ENCODE peak calls at places on chromosomes 13 and 19, in four cellular contexts. O is lung, C is foreskin keratinocyte, R is pancreas. Q is an unnamed sample.

GRCh38 chr19:49879243-49879960 is 1.9 kb downstream of the TBC1D17 start:
- DNase-seq in O (no peak), C (no peak), R (peak; percentile 30), Q (no peak)

GRCh38 chr13:44259045-44260042 is 114.3 kb upstream of the SERP2 start:
- DNase-seq in O (peak; percentile 60), R (no peak), C (peak; percentile 25), Q (no peak)

GRCh38 chr19:18440421-18440877 is 2.5 kb upstream of the ISYNA1 start:
- DNase-seq in O (no peak), C (no peak), R (no peak), Q (no peak)

GRCh38 chr19:7879102-7879770 is 5.0 kb upstream of the PRR36 start:
- DNase-seq in R (peak; percentile 41), O (no peak), C (no peak), Q (no peak)

GRCh38 chr13:89066868-89067466 is 1395.8 kb downstream of the SLITRK5 start:
- DNase-seq in O (peak; percentile 31), C (peak; percentile 53), R (no peak), Q (no peak)

GRCh38 chr13:71618154-71618553 is 248.8 kb downstream of the DACH1 start:
- DNase-seq in O (no peak), R (no peak), C (no peak), Q (no peak)

GRCh38 chr19:51799311-51799997 is 4.5 kb downstream of the FPR3 start:
- DNase-seq in C (peak; percentile 63), O (peak; percentile 72), R (peak; percentile 34), Q (peak; percentile 96)

GRCh38 chr13:46495647-46496046 is 57.3 kb upstream of the LRCH1 start:
- DNase-seq in O (no peak), C (no peak), R (no peak), Q (no peak)

GRCh38 chr13:43036386-43037220 is 13.2 kb downstream of the DNAJC15 start:
- DNase-seq in C (no peak), O (no peak), R (peak; percentile 49), Q (no peak)

GRCh38 chr13:28239374-28239773 is 101.0 kb downstream of the PAN3 start:
- DNase-seq in R (no peak), O (no peak), C (no peak), Q (no peak)

DNA sequence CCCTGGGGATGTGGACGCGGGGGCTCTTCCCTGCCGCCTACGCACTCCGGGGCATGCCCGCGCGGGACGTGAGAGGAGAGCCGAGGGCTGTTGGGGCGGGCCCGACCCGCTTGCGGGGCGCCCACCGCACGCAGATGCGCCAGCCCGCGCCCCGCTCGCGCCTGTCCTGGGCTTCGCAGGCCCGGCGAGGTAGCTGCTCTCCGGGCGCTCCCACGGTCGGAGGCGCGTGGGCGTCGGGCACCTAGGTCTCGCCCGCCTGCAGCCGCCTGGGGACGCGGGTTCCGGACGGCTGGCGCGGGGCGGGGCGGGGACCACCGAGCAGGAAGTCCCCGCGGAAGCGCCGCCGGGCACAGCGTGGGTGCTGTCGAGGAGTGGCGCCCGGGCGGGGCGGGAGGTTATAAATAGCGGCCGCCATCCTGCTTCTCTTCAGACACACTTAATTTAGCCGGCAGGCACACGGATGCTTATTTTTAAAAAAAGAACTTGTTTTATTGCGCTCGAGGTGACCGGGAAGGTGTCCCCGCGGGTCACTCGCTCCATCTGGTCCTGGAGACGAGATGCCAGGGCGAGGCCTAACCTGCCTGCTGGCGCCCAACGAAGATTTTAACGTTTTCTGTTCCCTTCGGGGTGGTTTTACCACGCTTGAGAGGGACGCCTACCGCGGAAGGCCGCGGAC is 561 bp upstream of the GJA3 start:
- DNase-seq in R (no peak), C (no peak), O (no peak), Q (peak; percentile 42)
- H3K27ac ChIP-seq in R (no peak overlapping the region), C (no peak overlapping the region), O (peak overlapping the region; percentile 88), Q (peak overlapping the region; percentile 82)

GRCh38 chr13:109764474-109765292 is 21.7 kb downstream of the IRS2 start:
- DNase-seq in C (peak; percentile 84), O (no peak), R (no peak), Q (no peak)
- TF ChIP-seq CTCF in C (peak; percentile 54), O (no peak), R (no peak), Q (no peak)

DNA sequence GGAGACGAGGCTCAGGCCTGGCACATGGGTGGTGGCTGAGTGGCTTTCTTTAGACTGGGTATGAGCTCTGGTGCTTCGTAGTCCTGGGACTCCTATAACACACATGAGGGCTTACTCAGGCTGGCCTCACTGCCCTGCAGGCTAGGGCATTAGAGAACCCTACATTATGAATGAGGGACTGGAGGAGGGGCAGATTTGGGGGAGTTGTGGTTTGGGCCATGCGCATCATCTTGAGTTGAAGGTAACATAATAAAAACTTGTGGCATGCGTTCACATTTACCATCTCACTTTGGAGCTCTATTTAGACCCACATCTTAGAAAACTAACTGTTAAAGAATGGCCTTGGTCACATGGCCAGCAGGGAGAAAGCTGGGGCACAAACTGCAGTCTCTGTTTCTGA is 54.2 kb downstream of the STARD13 start:
- DNase-seq in C (no peak), R (no peak), O (no peak), Q (no peak)
- H3K27ac ChIP-seq in C (no peak overlapping the region), R (no peak overlapping the region), O (no peak overlapping the region), Q (peak overlapping the region; percentile 69)

GRCh38 chr13:95564091-95564490 is 11.6 kb downstream of the CLDN10 start:
- DNase-seq in R (no peak), O (no peak), C (no peak), Q (no peak)
- TF ChIP-seq CTCF in R (no peak), O (no peak), C (peak; percentile 49), Q (no peak)

DNA sequence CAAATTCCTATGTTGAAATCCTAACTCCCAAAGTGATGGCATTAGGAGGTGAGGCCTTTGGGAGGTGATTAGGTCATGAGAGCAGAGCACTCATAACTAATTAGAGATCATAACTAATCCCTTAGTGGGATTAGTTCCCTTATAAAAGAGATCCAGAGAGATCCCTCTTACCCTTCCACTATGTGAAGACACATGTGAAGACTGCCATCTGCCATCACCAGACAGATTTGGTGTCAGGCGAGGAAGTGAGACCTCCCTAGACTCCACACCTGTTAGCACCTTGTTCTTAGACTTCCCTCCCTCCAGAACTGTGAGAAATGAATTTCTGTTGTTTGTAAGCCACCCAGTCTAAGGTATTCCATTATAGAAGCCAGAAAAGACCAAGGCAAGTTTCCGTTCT is 112.2 kb downstream of the NDFIP2 start:
- DNase-seq in C (no peak), O (no peak), R (no peak), Q (no peak)
- H3K27ac ChIP-seq in C (peak overlapping the region; percentile 93), O (no peak overlapping the region), R (no peak overlapping the region), Q (no peak overlapping the region)

DNA sequence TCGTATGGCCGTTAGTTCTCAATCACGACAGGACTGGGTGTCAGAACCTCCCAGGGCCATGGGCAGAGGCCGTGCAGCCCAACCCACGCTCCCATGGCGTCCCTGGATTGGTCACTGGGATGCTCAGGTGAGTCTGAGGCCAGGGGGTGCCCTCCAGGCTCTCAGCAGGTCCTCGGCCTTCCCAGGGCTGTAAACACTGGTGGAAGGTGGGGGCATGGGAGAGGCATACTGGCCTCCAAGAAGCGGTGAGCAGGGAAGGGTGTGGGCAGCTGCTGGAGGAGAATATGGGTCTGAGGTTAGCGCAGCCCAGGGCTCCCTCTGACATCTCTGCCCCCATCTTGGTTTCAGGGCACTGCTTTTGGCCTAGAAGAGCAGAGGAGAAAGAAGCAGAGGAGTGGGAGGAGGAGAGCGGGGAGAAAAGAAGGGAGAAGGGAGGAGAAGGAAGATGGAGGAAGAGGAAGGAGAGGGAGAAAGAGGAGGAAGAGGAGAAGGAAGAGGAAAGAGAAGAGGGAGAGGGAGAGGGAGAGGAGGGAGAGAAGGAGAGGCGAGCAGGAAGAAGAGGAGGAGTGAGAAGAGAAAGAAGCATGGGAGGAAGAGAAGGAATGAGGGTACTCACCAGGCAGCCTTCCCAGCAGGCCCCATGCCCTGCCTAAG is 62.3 kb downstream of the CEBPG start:
- DNase-seq in R (no peak), O (no peak), C (no peak), Q (no peak)
- TF ChIP-seq CTCF in R (no peak), O (no peak), C (no peak), Q (no peak)

GRCh38 chr19:44071824-44072542 is at the start of gene ZNF284:
- DNase-seq in O (peak; percentile 90), R (peak; percentile 84), C (peak; percentile 89), Q (peak; percentile 86)
- H3K27ac ChIP-seq in O (peak within 1 kb of the TSS; percentile 47), R (no peak within 1 kb of the TSS), C (peak within 1 kb of the TSS; percentile 48), Q (peak within 1 kb of the TSS; percentile 54)

GRCh38 chr19:4831351-4832340 is at the start of gene TICAM1:
- DNase-seq in R (peak; percentile 73), C (peak; percentile 62), O (peak; percentile 70), Q (peak; percentile 72)
- TF ChIP-seq CTCF in R (no peak), C (peak; percentile 37), O (no peak), Q (peak; percentile 39)

DNA sequence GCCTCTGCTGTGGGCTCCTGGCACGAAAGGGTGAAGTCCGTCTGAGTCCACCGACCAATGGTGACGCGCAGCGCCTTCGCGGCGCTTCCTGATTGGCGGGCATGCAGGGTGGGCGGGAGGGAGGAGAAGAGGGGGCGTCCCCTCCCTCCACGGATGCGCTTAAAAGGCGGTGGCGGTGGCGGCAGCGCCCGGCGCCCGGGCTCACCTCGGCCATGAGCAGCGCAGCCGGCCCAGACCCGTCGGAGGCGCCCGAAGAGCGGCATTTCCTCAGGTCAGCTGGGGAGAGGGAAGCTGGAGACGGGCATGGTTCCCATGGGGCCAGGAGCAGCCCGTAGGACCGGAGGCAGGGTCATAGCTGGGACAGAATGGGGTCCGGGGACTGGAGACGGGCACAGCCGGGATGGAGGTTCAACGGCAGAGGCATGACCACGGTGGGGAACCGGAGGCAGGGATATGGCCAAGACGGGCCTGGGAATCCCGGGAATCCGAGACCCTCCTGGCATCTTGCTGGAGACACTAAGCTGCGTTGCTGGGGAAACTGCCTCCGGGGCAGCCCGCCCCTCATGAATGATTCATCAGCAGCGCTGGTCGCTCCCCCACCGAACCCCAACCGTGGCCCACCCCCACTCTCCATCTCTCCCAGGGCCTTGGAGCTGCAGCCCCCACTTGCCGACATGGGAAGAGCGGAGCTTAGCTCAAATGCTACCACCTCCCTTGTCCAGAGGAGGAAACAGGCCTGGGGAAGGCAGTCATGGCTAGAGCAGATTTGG is at the start of gene YJEFN3:
- DNase-seq in O (no peak), C (no peak), R (no peak), Q (no peak)
- H3K27ac ChIP-seq in O (no peak within 1 kb of the TSS), C (no peak within 1 kb of the TSS), R (no peak within 1 kb of the TSS), Q (no peak within 1 kb of the TSS)

DNA sequence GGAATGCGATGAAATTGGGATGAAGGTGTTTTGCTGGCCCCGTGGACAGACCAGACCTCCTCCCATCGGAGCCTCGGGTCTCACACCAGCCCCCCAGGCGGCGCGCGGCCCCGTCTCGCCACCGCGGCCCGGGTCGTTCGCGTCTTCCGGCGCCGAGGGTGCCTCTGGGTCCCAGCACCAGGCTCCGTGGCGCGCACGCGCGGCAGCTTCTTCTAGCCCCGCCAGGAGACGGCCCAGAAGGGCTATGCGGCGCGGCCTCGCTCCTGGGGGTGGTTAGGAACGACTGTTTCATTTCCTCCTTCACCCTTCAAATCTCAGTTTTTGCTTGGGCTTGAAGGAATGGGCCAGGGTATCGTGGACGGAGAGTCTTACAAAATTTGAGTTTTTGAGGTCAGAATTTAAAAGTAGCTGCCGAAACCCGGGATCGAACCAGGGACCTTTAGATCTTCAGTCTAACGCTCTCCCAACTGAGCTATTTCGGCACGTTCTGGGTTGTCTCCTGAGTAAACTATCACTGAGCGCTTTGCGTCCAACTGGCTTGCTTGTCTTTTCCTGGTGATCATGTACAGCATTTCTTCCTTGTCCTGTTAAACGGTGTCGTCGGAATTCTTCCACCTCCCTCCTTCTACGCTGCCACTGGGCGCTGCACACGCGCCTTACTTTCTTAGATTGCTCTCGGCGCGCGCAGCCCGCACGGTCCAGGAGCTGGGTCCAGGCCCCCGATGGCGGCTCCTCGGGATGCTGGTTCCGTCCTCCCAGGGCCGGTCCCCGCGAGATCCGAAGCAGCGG is 46.5 kb downstream of the TGDS start:
- DNase-seq in C (peak; percentile 93), R (peak; percentile 90), O (peak; percentile 88), Q (peak; percentile 98)
- TF ChIP-seq CTCF in C (peak; percentile 17), R (no peak), O (no peak), Q (no peak)